ENCODE peak calls at places on chromosomes 11 and 22, in nine cellular contexts. X is T follicular helper cell; E is NCI-H1930; O is frontal cortex; J is activated effector memory CD4-positive, alpha-beta T cell treated with anti-CD3 and anti-CD28 coated beads, Interleukin-2, amount 50 U/mL, for 16 hours; Q is Ammon's horn; M is HEK293T; L is caudate nucleus; B is M059J. U is an unnamed sample.

GRCh38 chr11:64656797-64657196 is 65.8 kb downstream of the SLC22A12 start:
- DNase-seq in X (no peak), L (no peak), M (peak), Q (no peak), E (no peak), B (no peak), J (no peak), O (no peak), U (no peak)

GRCh38 chr11:112469376-112469775 is 208.7 kb upstream of the PLET1 start:
- DNase-seq in B (no peak), L (no peak), E (no peak), M (no peak), J (no peak), O (no peak), X (no peak), Q (no peak), U (no peak)

GRCh38 chr22:27247691-27248434 is 553.7 kb downstream of the MN1 start:
- DNase-seq in O (no peak), E (no peak), M (no peak), J (no peak), X (no peak), Q (peak), B (no peak), L (no peak), U (no peak)

GRCh38 chr22:27804683-27805297 is 3.2 kb upstream of the MN1 start:
- DNase-seq in J (peak), X (peak), E (peak), B (peak), Q (peak), L (peak), O (peak), M (peak), U (peak)

GRCh38 chr11:67542169-67542568 is 18.9 kb upstream of the CABP2 start:
- DNase-seq in L (no peak), B (no peak), O (no peak), J (no peak), X (no peak), E (no peak), Q (no peak), M (no peak), U (no peak)

GRCh38 chr11:100791873-100792272 is 104.8 kb downstream of the ARHGAP42 start:
- DNase-seq in Q (no peak), J (no peak), B (peak), L (no peak), M (no peak), X (no peak), E (no peak), O (no peak), U (no peak)

GRCh38 chr22:44202261-44202789 is 21.6 kb downstream of the PARVG start:
- DNase-seq in Q (peak), J (peak), O (no peak), X (no peak), M (no peak), L (no peak), B (peak), E (no peak), U (no peak)

GRCh38 chr11:118524356-118524755 is 2.9 kb upstream of the TTC36 start:
- DNase-seq in O (no peak), E (no peak), J (no peak), L (no peak), M (no peak), X (no peak), B (no peak), Q (no peak), U (no peak)

GRCh38 chr22:50469377-50470305 is 5.2 kb downstream of the SBF1 start:
- DNase-seq in L (no peak), E (no peak), B (peak), O (peak), X (peak), Q (no peak), J (peak), M (no peak), U (no peak)

GRCh38 chr11:70699294-70700221 is 301.2 kb downstream of the CTTN start:
- DNase-seq in L (no peak), Q (no peak), B (no peak), O (no peak), M (no peak), J (no peak), E (no peak), X (no peak), U (no peak)

GRCh38 chr11:13135385-13136271 is 126.5 kb downstream of the RASSF10 start:
- DNase-seq in X (no peak), E (no peak), Q (peak), L (peak), B (peak), M (no peak), O (peak), J (no peak), U (peak)

GRCh38 chr11:75313457-75314272 is 37.8 kb downstream of the ARRB1 start:
- DNase-seq in B (peak), E (no peak), J (no peak), M (no peak), X (no peak), Q (peak), L (no peak), O (no peak), U (peak)

GRCh38 chr11:126308271-126308671 is 4.4 kb downstream of the DCPS start:
- DNase-seq in L (no peak), X (no peak), E (no peak), M (no peak), J (peak), O (no peak), B (peak), Q (peak), U (peak)

GRCh38 chr11:68956547-68957254 is 24.1 kb downstream of the MRGPRD start:
- DNase-seq in J (no peak), Q (no peak), E (no peak), M (no peak), B (no peak), L (no peak), O (no peak), X (no peak), U (no peak)

GRCh38 chr11:68335693-68336092 is 23.3 kb downstream of the LRP5 start:
- DNase-seq in J (no peak), O (no peak), Q (no peak), B (no peak), L (no peak), E (no peak), M (no peak), X (no peak), U (no peak)

GRCh38 chr11:130648601-130649000 is 200.2 kb downstream of the ADAMTS15 start:
- DNase-seq in O (no peak), J (no peak), B (no peak), E (no peak), X (no peak), Q (no peak), M (no peak), L (no peak), U (no peak)

GRCh38 chr11:116335078-116335477 is 437.7 kb downstream of the BUD13 start:
- DNase-seq in O (no peak), B (no peak), J (no peak), X (no peak), E (no peak), M (no peak), L (no peak), Q (no peak), U (no peak)

GRCh38 chr11:7671347-7671746 is 2.0 kb downstream of the CYB5R2 start:
- DNase-seq in X (no peak), O (no peak), E (no peak), B (no peak), M (no peak), J (no peak), Q (no peak), L (no peak), U (no peak)

GRCh38 chr11:116879789-116880402 is 42.5 kb upstream of the APOA1 start:
- DNase-seq in O (peak), Q (peak), X (no peak), E (peak), L (no peak), J (no peak), M (peak), B (peak), U (peak)

GRCh38 chr11:12888525-12889158 is 120.5 kb upstream of the RASSF10 start:
- DNase-seq in X (peak), J (peak), Q (peak), O (peak), L (peak), E (peak), B (peak), M (peak), U (peak)

GRCh38 chr11:131248588-131248987 is 121.8 kb upstream of the NTM start:
- DNase-seq in X (no peak), Q (no peak), L (no peak), E (no peak), M (no peak), J (no peak), O (no peak), B (peak), U (no peak)

GRCh38 chr11:72091292-72091691 is 10.6 kb downstream of the LRRC51 start:
- DNase-seq in B (peak), Q (peak), E (peak), J (peak), X (peak), M (peak), L (peak), O (peak), U (peak)

GRCh38 chr11:76617553-76618265 is 52.8 kb downstream of the LRRC32 start:
- DNase-seq in O (no peak), B (no peak), X (no peak), M (no peak), E (no peak), Q (no peak), L (no peak), J (no peak), U (no peak)

GRCh38 chr11:119509277-119509841 is 86.4 kb upstream of the THY1 start:
- DNase-seq in Q (no peak), X (no peak), O (no peak), B (no peak), L (no peak), M (no peak), E (no peak), J (no peak), U (no peak)

GRCh38 chr11:116276051-116277044 is 496.4 kb downstream of the BUD13 start:
- DNase-seq in L (peak), M (peak), X (peak), O (peak), E (peak), Q (peak), J (peak), B (peak), U (peak)

GRCh38 chr11:77140231-77140959 is 12.3 kb downstream of the MYO7A start:
- DNase-seq in Q (no peak), X (no peak), M (no peak), L (no peak), J (no peak), B (no peak), E (no peak), O (no peak), U (no peak)

GRCh38 chr11:131486937-131487336 is 116.5 kb downstream of the NTM start:
- DNase-seq in J (no peak), X (no peak), M (no peak), E (no peak), Q (no peak), L (no peak), B (no peak), O (no peak), U (no peak)

GRCh38 chr11:31118566-31118965 is 251.0 kb downstream of the DCDC1 start:
- DNase-seq in J (no peak), B (no peak), O (no peak), E (no peak), L (no peak), Q (no peak), X (no peak), M (no peak), U (no peak)

GRCh38 chr11:39745401-39745800 is 1714.1 kb downstream of the LRRC4C start:
- DNase-seq in Q (no peak), L (no peak), J (no peak), E (no peak), O (no peak), B (peak), X (no peak), M (no peak), U (no peak)

U was measured in globus pallidus.